ENCODE peak calls at places on chromosomes 11 and 22, in ten cellular contexts. One of them, this sample, is unnamed.

GRCh38 chr22:24068717-24069116 is 57.6 kb downstream of the CABIN1 start:
- DNase-seq in SJSA1: no peak
- DNase-seq in prostate gland: no peak
- DNase-seq in tibial artery: no peak
- DNase-seq in left ventricle myocardium inferior: no peak
- DNase-seq in CD4-positive, alpha-beta memory T cell: no peak
- DNase-seq in cardiac fibroblast: no peak
- DNase-seq in heart left ventricle: no peak
- DNase-seq in AG09309: no peak
- DNase-seq in SK-N-SH: no peak
- DNase-seq in this sample: no peak

GRCh38 chr11:10483584-10483983 is 28.5 kb downstream of the AMPD3 start:
- DNase-seq in CD4-positive, alpha-beta memory T cell: no peak
- DNase-seq in prostate gland: no peak
- DNase-seq in heart left ventricle: no peak
- DNase-seq in AG09309: no peak
- DNase-seq in left ventricle myocardium inferior: no peak
- DNase-seq in cardiac fibroblast: no peak
- DNase-seq in SJSA1: no peak
- DNase-seq in SK-N-SH: no peak
- DNase-seq in tibial artery: peak; percentile 37
- DNase-seq in this sample: no peak

GRCh38 chr22:21624880-21625791 is 4.7 kb downstream of the YDJC start:
- DNase-seq in heart left ventricle: no peak
- DNase-seq in SK-N-SH: no peak
- DNase-seq in prostate gland: no peak
- DNase-seq in AG09309: no peak
- DNase-seq in SJSA1: no peak
- DNase-seq in left ventricle myocardium inferior: no peak
- DNase-seq in cardiac fibroblast: no peak
- DNase-seq in CD4-positive, alpha-beta memory T cell: no peak
- DNase-seq in tibial artery: no peak
- DNase-seq in this sample: no peak

GRCh38 chr22:20051927-20052308 is 28.1 kb upstream of the DGCR8 start:
- DNase-seq in prostate gland: no peak
- DNase-seq in cardiac fibroblast: no peak
- DNase-seq in SJSA1: no peak
- DNase-seq in AG09309: no peak
- DNase-seq in left ventricle myocardium inferior: no peak
- DNase-seq in tibial artery: no peak
- DNase-seq in SK-N-SH: no peak
- DNase-seq in CD4-positive, alpha-beta memory T cell: no peak
- DNase-seq in heart left ventricle: no peak
- DNase-seq in this sample: no peak

GRCh38 chr11:69650081-69650831 is 9.3 kb downstream of the CCND1 start:
- DNase-seq in CD4-positive, alpha-beta memory T cell: no peak
- DNase-seq in heart left ventricle: no peak
- DNase-seq in SK-N-SH: peak; percentile 69
- DNase-seq in prostate gland: no peak
- DNase-seq in AG09309: no peak
- DNase-seq in SJSA1: no peak
- DNase-seq in left ventricle myocardium inferior: no peak
- DNase-seq in tibial artery: no peak
- DNase-seq in cardiac fibroblast: no peak
- DNase-seq in this sample: no peak

GRCh38 chr11:67311051-67311555 is 7.8 kb downstream of the SSH3 start:
- DNase-seq in AG09309: no peak
- DNase-seq in SK-N-SH: no peak
- DNase-seq in heart left ventricle: no peak
- DNase-seq in tibial artery: peak; percentile 55
- DNase-seq in CD4-positive, alpha-beta memory T cell: no peak
- DNase-seq in cardiac fibroblast: no peak
- DNase-seq in prostate gland: no peak
- DNase-seq in SJSA1: no peak
- DNase-seq in left ventricle myocardium inferior: no peak
- DNase-seq in this sample: no peak

GRCh38 chr11:124123587-124123986 is 8.3 kb downstream of the VWA5A start:
- DNase-seq in SJSA1: no peak
- DNase-seq in tibial artery: no peak
- DNase-seq in prostate gland: no peak
- DNase-seq in heart left ventricle: no peak
- DNase-seq in CD4-positive, alpha-beta memory T cell: no peak
- DNase-seq in cardiac fibroblast: no peak
- DNase-seq in left ventricle myocardium inferior: no peak
- DNase-seq in SK-N-SH: peak; percentile 27
- DNase-seq in AG09309: no peak
- DNase-seq in this sample: no peak

GRCh38 chr11:69413993-69414392 is 67.5 kb upstream of the LINC01488 start:
- DNase-seq in left ventricle myocardium inferior: no peak
- DNase-seq in SJSA1: no peak
- DNase-seq in tibial artery: no peak
- DNase-seq in SK-N-SH: no peak
- DNase-seq in CD4-positive, alpha-beta memory T cell: no peak
- DNase-seq in cardiac fibroblast: no peak
- DNase-seq in prostate gland: no peak
- DNase-seq in heart left ventricle: no peak
- DNase-seq in AG09309: no peak
- DNase-seq in this sample: no peak

GRCh38 chr11:57321996-57322880 is 2.5 kb downstream of the TNKS1BP1 start:
- DNase-seq in CD4-positive, alpha-beta memory T cell: no peak
- DNase-seq in tibial artery: peak; percentile 98
- DNase-seq in SK-N-SH: peak; percentile 85
- DNase-seq in cardiac fibroblast: peak; percentile 99
- DNase-seq in left ventricle myocardium inferior: peak; percentile 89
- DNase-seq in SJSA1: peak; percentile 94
- DNase-seq in heart left ventricle: peak; percentile 94
- DNase-seq in prostate gland: peak; percentile 94
- DNase-seq in AG09309: peak; percentile 95
- DNase-seq in this sample: peak; percentile 91

GRCh38 chr22:48428556-48429371 is 1398.9 kb downstream of the BRD1 start:
- DNase-seq in tibial artery: peak; percentile 24
- DNase-seq in cardiac fibroblast: no peak
- DNase-seq in left ventricle myocardium inferior: no peak
- DNase-seq in AG09309: no peak
- DNase-seq in prostate gland: no peak
- DNase-seq in CD4-positive, alpha-beta memory T cell: no peak
- DNase-seq in heart left ventricle: no peak
- DNase-seq in SJSA1: peak; percentile 94
- DNase-seq in SK-N-SH: no peak
- DNase-seq in this sample: no peak

GRCh38 chr22:27952779-27953178 is 33.7 kb upstream of the PITPNB start:
- DNase-seq in cardiac fibroblast: peak; percentile 46
- DNase-seq in left ventricle myocardium inferior: no peak
- DNase-seq in prostate gland: no peak
- DNase-seq in CD4-positive, alpha-beta memory T cell: no peak
- DNase-seq in SK-N-SH: no peak
- DNase-seq in SJSA1: no peak
- DNase-seq in AG09309: no peak
- DNase-seq in heart left ventricle: no peak
- DNase-seq in tibial artery: no peak
- DNase-seq in this sample: no peak

GRCh38 chr22:11627798-11628650 is 3900.0 kb upstream of the OR11H1 start:
- DNase-seq in prostate gland: no peak
- DNase-seq in heart left ventricle: no peak
- DNase-seq in left ventricle myocardium inferior: no peak
- DNase-seq in cardiac fibroblast: no peak
- DNase-seq in AG09309: no peak
- DNase-seq in SK-N-SH: peak; percentile 31
- DNase-seq in tibial artery: no peak
- DNase-seq in SJSA1: no peak
- DNase-seq in CD4-positive, alpha-beta memory T cell: no peak
- DNase-seq in this sample: no peak

GRCh38 chr22:24952837-24953293 is 349 bp downstream of the KIAA1671 start:
- DNase-seq in CD4-positive, alpha-beta memory T cell: no peak
- DNase-seq in tibial artery: peak; percentile 77
- DNase-seq in SK-N-SH: peak; percentile 84
- DNase-seq in left ventricle myocardium inferior: peak; percentile 41
- DNase-seq in AG09309: no peak
- DNase-seq in SJSA1: peak; percentile 5
- DNase-seq in cardiac fibroblast: peak; percentile 66
- DNase-seq in heart left ventricle: peak; percentile 41
- DNase-seq in prostate gland: peak; percentile 41
- DNase-seq in this sample: no peak

GRCh38 chr11:66976048-66976467 is 954 bp downstream of the C11orf86 start:
- DNase-seq in heart left ventricle: no peak
- DNase-seq in cardiac fibroblast: peak; percentile 34
- DNase-seq in SJSA1: peak; percentile 53
- DNase-seq in SK-N-SH: peak; percentile 86
- DNase-seq in left ventricle myocardium inferior: no peak
- DNase-seq in CD4-positive, alpha-beta memory T cell: no peak
- DNase-seq in AG09309: no peak
- DNase-seq in prostate gland: no peak
- DNase-seq in tibial artery: no peak
- DNase-seq in this sample: no peak

GRCh38 chr11:67648140-67648795 is 2.3 kb downstream of the ACY3 start:
- DNase-seq in prostate gland: no peak
- DNase-seq in SK-N-SH: no peak
- DNase-seq in heart left ventricle: no peak
- DNase-seq in SJSA1: no peak
- DNase-seq in AG09309: no peak
- DNase-seq in CD4-positive, alpha-beta memory T cell: peak; percentile 30
- DNase-seq in cardiac fibroblast: no peak
- DNase-seq in tibial artery: no peak
- DNase-seq in left ventricle myocardium inferior: no peak
- DNase-seq in this sample: no peak

GRCh38 chr11:124170801-124171586 is 12.2 kb upstream of the OR10D3 start:
- DNase-seq in cardiac fibroblast: no peak
- DNase-seq in SK-N-SH: no peak
- DNase-seq in heart left ventricle: no peak
- DNase-seq in left ventricle myocardium inferior: no peak
- DNase-seq in CD4-positive, alpha-beta memory T cell: no peak
- DNase-seq in prostate gland: no peak
- DNase-seq in SJSA1: no peak
- DNase-seq in tibial artery: no peak
- DNase-seq in AG09309: no peak
- DNase-seq in this sample: no peak

GRCh38 chr22:21775061-21775460 is 39.5 kb upstream of the YPEL1 start:
- DNase-seq in SJSA1: no peak
- DNase-seq in left ventricle myocardium inferior: no peak
- DNase-seq in CD4-positive, alpha-beta memory T cell: no peak
- DNase-seq in prostate gland: no peak
- DNase-seq in tibial artery: no peak
- DNase-seq in SK-N-SH: no peak
- DNase-seq in heart left ventricle: no peak
- DNase-seq in cardiac fibroblast: peak; percentile 13
- DNase-seq in AG09309: no peak
- DNase-seq in this sample: peak; percentile 70

DNA sequence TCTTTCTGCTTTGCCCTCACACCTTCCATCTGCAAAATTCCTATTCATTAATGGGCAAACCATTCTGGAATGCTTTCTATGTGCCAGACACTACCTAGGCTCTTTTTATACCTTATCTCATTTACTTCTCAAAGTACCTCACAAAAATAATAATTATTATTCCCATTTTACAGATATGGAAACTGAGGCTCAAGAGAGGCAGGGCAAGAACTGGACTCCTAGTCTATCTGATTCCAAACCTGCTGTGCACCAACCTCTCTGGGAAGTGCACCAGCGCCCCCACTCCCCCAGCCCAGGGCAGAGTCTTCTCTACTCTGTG is 826 bp upstream of the DGAT2 start:
- DNase-seq in SJSA1: no peak
- DNase-seq in prostate gland: no peak
- DNase-seq in AG09309: no peak
- DNase-seq in SK-N-SH: no peak
- DNase-seq in tibial artery: no peak
- DNase-seq in cardiac fibroblast: no peak
- DNase-seq in heart left ventricle: no peak
- DNase-seq in left ventricle myocardium inferior: no peak
- DNase-seq in CD4-positive, alpha-beta memory T cell: no peak
- DNase-seq in this sample: no peak
- H3K4me3 ChIP-seq in SJSA1: no peak overlapping the region
- H3K4me3 ChIP-seq in prostate gland: no peak overlapping the region
- H3K4me3 ChIP-seq in AG09309: no peak overlapping the region
- H3K4me3 ChIP-seq in SK-N-SH: peak overlapping the region; percentile 57
- H3K4me3 ChIP-seq in tibial artery: no peak overlapping the region
- H3K4me3 ChIP-seq in cardiac fibroblast: no peak overlapping the region
- H3K4me3 ChIP-seq in heart left ventricle: no peak overlapping the region
- H3K4me3 ChIP-seq in left ventricle myocardium inferior: peak overlapping the region; percentile 69
- H3K4me3 ChIP-seq in CD4-positive, alpha-beta memory T cell: no peak overlapping the region
- H3K4me3 ChIP-seq in this sample: no peak overlapping the region

GRCh38 chr11:17544181-17544622 is at the start of gene USH1C:
- DNase-seq in AG09309: no peak
- DNase-seq in heart left ventricle: peak; percentile 33
- DNase-seq in tibial artery: no peak
- DNase-seq in cardiac fibroblast: no peak
- DNase-seq in CD4-positive, alpha-beta memory T cell: no peak
- DNase-seq in SK-N-SH: peak; percentile 76
- DNase-seq in prostate gland: no peak
- DNase-seq in SJSA1: no peak
- DNase-seq in left ventricle myocardium inferior: peak; percentile 17
- DNase-seq in this sample: no peak
- H3K4me3 ChIP-seq in AG09309: no peak within 1 kb of the TSS
- H3K4me3 ChIP-seq in heart left ventricle: no peak within 1 kb of the TSS
- H3K4me3 ChIP-seq in tibial artery: no peak within 1 kb of the TSS
- H3K4me3 ChIP-seq in cardiac fibroblast: no peak within 1 kb of the TSS
- H3K4me3 ChIP-seq in CD4-positive, alpha-beta memory T cell: no peak within 1 kb of the TSS
- H3K4me3 ChIP-seq in SK-N-SH: no peak within 1 kb of the TSS
- H3K4me3 ChIP-seq in prostate gland: no peak within 1 kb of the TSS
- H3K4me3 ChIP-seq in SJSA1: no peak within 1 kb of the TSS
- H3K4me3 ChIP-seq in left ventricle myocardium inferior: peak within 1 kb of the TSS; percentile 38
- H3K4me3 ChIP-seq in this sample: no peak within 1 kb of the TSS

DNA sequence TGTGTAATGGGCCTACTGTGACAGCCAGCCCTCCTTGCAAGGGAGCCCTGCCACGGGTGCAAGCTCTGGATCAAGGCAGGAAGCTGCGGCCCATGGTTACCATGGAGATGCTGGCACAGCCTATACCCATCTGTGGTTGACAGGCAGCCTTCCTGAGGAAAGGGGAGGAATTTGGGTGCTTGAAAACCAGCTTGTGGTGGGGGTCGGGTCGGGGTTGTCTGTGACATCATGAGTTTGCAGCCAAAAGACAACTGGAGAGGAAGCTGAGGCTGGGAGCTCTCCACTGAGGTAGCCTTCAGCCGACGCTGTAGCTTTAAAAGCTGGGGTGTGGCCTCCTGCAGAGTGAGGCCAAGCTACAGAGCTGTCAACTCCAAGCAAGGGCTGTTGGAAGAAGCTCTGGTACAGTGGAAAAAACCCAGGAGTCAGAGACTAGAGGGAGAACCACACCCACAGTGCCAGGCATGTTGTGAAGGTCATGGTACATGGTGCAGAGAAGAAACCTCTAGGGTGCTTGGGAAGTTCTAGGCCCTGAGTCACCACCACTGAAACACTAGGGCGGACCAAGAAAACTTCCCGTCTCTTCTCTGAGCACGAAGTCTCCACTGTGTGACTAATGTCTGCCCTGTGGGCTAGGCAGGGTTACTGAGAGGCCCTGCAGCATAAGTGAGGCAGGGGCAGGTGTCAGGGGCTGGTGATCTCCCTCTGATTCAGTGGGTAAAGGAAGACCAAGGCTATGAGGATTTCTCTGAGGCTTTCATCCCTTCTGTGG is 10.8 kb upstream of the LDHA start:
- DNase-seq in heart left ventricle: peak; percentile 92
- DNase-seq in tibial artery: peak; percentile 96
- DNase-seq in AG09309: peak; percentile 97
- DNase-seq in SK-N-SH: peak; percentile 55
- DNase-seq in SJSA1: peak; percentile 96
- DNase-seq in prostate gland: peak; percentile 49
- DNase-seq in left ventricle myocardium inferior: peak; percentile 66
- DNase-seq in cardiac fibroblast: peak; percentile 97
- DNase-seq in CD4-positive, alpha-beta memory T cell: peak; percentile 76
- DNase-seq in this sample: peak; percentile 98
- H3K4me3 ChIP-seq in heart left ventricle: no peak overlapping the region
- H3K4me3 ChIP-seq in tibial artery: no peak overlapping the region
- H3K4me3 ChIP-seq in AG09309: peak overlapping the region; percentile 17
- H3K4me3 ChIP-seq in SK-N-SH: no peak overlapping the region
- H3K4me3 ChIP-seq in SJSA1: no peak overlapping the region
- H3K4me3 ChIP-seq in prostate gland: no peak overlapping the region
- H3K4me3 ChIP-seq in left ventricle myocardium inferior: peak overlapping the region; percentile 41
- H3K4me3 ChIP-seq in cardiac fibroblast: peak overlapping the region; percentile 21
- H3K4me3 ChIP-seq in CD4-positive, alpha-beta memory T cell: peak overlapping the region; percentile 29
- H3K4me3 ChIP-seq in this sample: no peak overlapping the region

GRCh38 chr11:122159861-122160260 is 43.8 kb upstream of the BLID start:
- DNase-seq in SK-N-SH: no peak
- DNase-seq in left ventricle myocardium inferior: no peak
- DNase-seq in AG09309: no peak
- DNase-seq in cardiac fibroblast: no peak
- DNase-seq in CD4-positive, alpha-beta memory T cell: no peak
- DNase-seq in tibial artery: no peak
- DNase-seq in heart left ventricle: no peak
- DNase-seq in prostate gland: no peak
- DNase-seq in SJSA1: no peak
- DNase-seq in this sample: no peak
- H3K4me3 ChIP-seq in SK-N-SH: peak overlapping the region; percentile 43
- H3K4me3 ChIP-seq in left ventricle myocardium inferior: no peak overlapping the region
- H3K4me3 ChIP-seq in AG09309: no peak overlapping the region
- H3K4me3 ChIP-seq in cardiac fibroblast: no peak overlapping the region
- H3K4me3 ChIP-seq in CD4-positive, alpha-beta memory T cell: no peak overlapping the region
- H3K4me3 ChIP-seq in tibial artery: peak overlapping the region; percentile 47
- H3K4me3 ChIP-seq in heart left ventricle: no peak overlapping the region
- H3K4me3 ChIP-seq in prostate gland: no peak overlapping the region
- H3K4me3 ChIP-seq in SJSA1: no peak overlapping the region
- H3K4me3 ChIP-seq in this sample: no peak overlapping the region

This sample was measured in kidney epithelial cell.